ENCODE peak calls at places on chromosomes 11 and 22, in four cellular contexts. X is cardiac muscle cell, H is Caco-2, C is endodermal cell. E is an unnamed sample.

GRCh38 chr11:36339899-36340298 is 43.8 kb downstream of the PRR5L start:
- DNase-seq in H (no peak), X (no peak), C (no peak), E (no peak)

GRCh38 chr11:114892381-114893197 is 214.3 kb downstream of the NXPE2 start:
- DNase-seq in H (no peak), X (no peak), C (peak), E (no peak)

GRCh38 chr11:73203790-73204189 is 14.3 kb upstream of the P2RY2 start:
- DNase-seq in X (no peak), C (peak), H (peak), E (no peak)

GRCh38 chr11:27124514-27125264 is 84.1 kb downstream of the BBOX1 start:
- DNase-seq in H (no peak), X (no peak), C (no peak), E (peak)

GRCh38 chr22:30249049-30250038 is 2.8 kb upstream of the LIF start:
- DNase-seq in X (no peak), C (no peak), H (peak), E (no peak)

GRCh38 chr11:102121329-102121728 is 11.1 kb downstream of the YAP1 start:
- DNase-seq in C (no peak), X (no peak), H (no peak), E (peak)

GRCh38 chr22:44446483-44446882 is 51.5 kb downstream of the RTL6 start:
- DNase-seq in X (no peak), H (no peak), C (peak), E (no peak)

GRCh38 chr11:73396985-73397384 is 20.8 kb downstream of the RELT start:
- DNase-seq in C (no peak), X (no peak), H (no peak), E (no peak)

GRCh38 chr11:34068098-34068497 is 16.6 kb downstream of the CAPRIN1 start:
- DNase-seq in C (no peak), X (no peak), H (no peak), E (peak)

GRCh38 chr11:74641289-74641688 is 48.9 kb downstream of the POLD3 start:
- DNase-seq in C (no peak), X (no peak), H (no peak), E (no peak)

GRCh38 chr11:115616941-115617340 is 112.7 kb upstream of the CADM1 start:
- DNase-seq in X (no peak), C (no peak), H (no peak), E (no peak)

GRCh38 chr11:2399488-2400068 is 972 bp upstream of the TSSC4 start:
- DNase-seq in H (no peak), X (no peak), C (no peak), E (peak)

GRCh38 chr11:75319035-75319877 is 32.2 kb downstream of the ARRB1 start:
- DNase-seq in X (no peak), H (no peak), C (no peak), E (no peak)

GRCh38 chr11:36073411-36074203 is 129.7 kb downstream of the LDLRAD3 start:
- DNase-seq in H (no peak), C (no peak), X (no peak), E (peak)

GRCh38 chr11:14075118-14075601 is 112.6 kb downstream of the SPON1 start:
- DNase-seq in C (peak), X (no peak), H (no peak), E (no peak)

GRCh38 chr11:63961608-63962412 is 12.6 kb upstream of the COX8A start:
- DNase-seq in X (no peak), H (peak), C (peak), E (peak)

GRCh38 chr11:110856993-110857812 is 145.0 kb upstream of the ARHGAP20 start:
- DNase-seq in X (no peak), H (no peak), C (no peak), E (peak)

GRCh38 chr22:23138584-23139469 is 3.0 kb downstream of the RSPH14 start:
- DNase-seq in X (no peak), H (no peak), C (no peak), E (no peak)
- TF ChIP-seq CTCF in X (no peak), H (no peak), C (no peak), E (no peak)

GRCh38 chr11:113304916-113305315 is 9.5 kb upstream of the TTC12 start:
- DNase-seq in X (no peak), C (no peak), H (no peak), E (no peak)

GRCh38 chr11:113308601-113309000 is 5.8 kb upstream of the TTC12 start:
- DNase-seq in X (no peak), C (no peak), H (no peak), E (no peak)

GRCh38 chr11:113311536-113311935 is 2.8 kb upstream of the TTC12 start:
- DNase-seq in X (no peak), H (no peak), C (no peak), E (no peak)

GRCh38 chr11:113305440-113306336 is 8.7 kb upstream of the TTC12 start:
- DNase-seq in C (peak), X (peak), H (peak), E (peak)
- TF ChIP-seq CTCF in C (peak), X (peak), H (peak), E (peak)

GRCh38 chr11:130872513-130872912 is 43.8 kb downstream of the SNX19 start:
- DNase-seq in X (no peak), C (no peak), H (no peak), E (no peak)
- TF ChIP-seq CTCF in X (no peak), C (no peak), H (no peak), E (no peak)

DNA sequence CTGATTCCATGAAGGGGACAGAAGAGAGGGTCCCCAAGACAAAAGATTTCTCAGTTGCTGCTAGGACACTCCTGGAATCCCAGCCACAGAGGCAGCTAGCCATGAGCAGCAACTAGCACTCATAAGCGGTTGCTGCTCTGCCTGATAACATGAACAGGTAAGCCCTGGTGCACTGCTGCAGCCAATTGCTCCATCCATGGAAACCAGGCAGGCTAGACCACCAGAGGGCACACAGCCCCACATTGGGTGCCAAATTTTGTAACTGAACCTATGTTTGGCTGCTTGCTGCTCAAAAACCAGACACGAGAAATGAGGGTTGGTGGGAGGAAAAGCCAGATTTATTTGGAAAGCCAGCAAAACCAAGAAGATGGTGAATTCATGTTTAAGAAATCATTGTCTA is 21.9 kb upstream of the QSER1 start:
- DNase-seq in H (peak), X (peak), C (peak), E (peak)
- TF ChIP-seq CTCF in H (peak), X (peak), C (peak), E (peak)

GRCh38 chr22:31681625-31682345 is 19.8 kb upstream of the PISD start:
- DNase-seq in C (no peak), X (no peak), H (no peak), E (peak)

GRCh38 chr22:31682751-31683150 is 20.7 kb upstream of the PISD start:
- DNase-seq in X (no peak), H (no peak), C (no peak), E (no peak)

GRCh38 chr22:31678748-31679147 is 16.7 kb upstream of the PISD start:
- DNase-seq in H (no peak), X (no peak), C (no peak), E (no peak)

GRCh38 chr22:31680764-31681624 is 19.0 kb upstream of the PISD start:
- DNase-seq in H (no peak), X (no peak), C (no peak), E (peak)

DNA sequence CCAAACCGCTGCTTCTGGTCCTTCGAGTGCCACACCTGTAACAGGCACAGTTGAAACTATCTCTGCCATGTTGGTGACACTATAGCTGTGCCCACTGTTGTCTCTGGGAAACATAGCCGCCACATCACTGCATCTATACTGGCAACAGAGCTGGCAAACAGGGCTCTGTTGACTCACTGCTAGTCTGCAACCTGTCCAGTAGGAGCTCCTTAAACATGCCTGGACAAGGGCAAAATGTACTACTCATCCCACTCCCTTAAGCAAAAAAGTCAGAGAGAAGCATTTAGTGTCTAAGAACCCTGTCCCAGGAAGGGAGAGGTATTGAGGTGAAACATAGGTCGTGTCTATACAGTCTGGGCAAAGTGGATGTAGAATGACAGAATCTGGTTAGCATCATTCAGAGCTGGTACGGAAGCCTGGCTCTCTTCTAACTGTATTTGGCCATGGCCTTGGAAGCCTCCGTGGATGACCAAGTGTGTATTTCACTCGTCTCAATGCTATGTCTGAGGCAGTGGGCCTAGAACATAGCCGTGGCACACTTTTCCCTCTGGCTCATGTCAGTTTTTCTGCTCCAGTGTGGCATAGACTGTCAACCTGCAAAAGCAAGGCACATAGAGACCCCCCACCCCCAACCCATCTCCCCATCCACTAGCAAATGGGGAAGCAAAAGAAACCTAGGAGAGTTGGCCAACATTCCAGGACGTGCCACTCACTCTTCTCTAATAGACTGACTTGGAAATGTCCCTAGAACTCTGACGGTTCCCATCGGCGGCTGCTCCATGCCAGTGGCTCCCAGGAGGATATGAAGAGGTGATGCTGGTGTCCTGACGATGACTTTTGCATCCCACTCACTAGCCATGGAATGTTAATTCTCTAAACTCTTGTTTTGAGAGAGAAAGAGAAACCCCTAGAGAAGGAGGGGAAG is 21.4 kb upstream of the PISD start:
- DNase-seq in C (no peak), H (no peak), X (no peak), E (no peak)
- TF ChIP-seq CTCF in C (no peak), H (no peak), X (no peak), E (no peak)

GRCh38 chr11:42778193-42778592 is 533.6 kb upstream of the API5 start:
- DNase-seq in C (peak), H (no peak), X (no peak), E (no peak)
- TF ChIP-seq CTCF in C (peak), H (no peak), X (no peak), E (no peak)

GRCh38 chr11:78620159-78620558 is 45.5 kb upstream of the NARS2 start:
- DNase-seq in X (no peak), C (no peak), H (no peak), E (no peak)

GRCh38 chr11:78613053-78613813 is 38.6 kb upstream of the NARS2 start:
- DNase-seq in X (no peak), C (no peak), H (no peak), E (no peak)

GRCh38 chr11:78615724-78616123 is 41.1 kb upstream of the NARS2 start:
- DNase-seq in X (no peak), H (no peak), C (no peak), E (peak)
- TF ChIP-seq CTCF in X (peak), H (peak), C (peak), E (no peak)

DNA sequence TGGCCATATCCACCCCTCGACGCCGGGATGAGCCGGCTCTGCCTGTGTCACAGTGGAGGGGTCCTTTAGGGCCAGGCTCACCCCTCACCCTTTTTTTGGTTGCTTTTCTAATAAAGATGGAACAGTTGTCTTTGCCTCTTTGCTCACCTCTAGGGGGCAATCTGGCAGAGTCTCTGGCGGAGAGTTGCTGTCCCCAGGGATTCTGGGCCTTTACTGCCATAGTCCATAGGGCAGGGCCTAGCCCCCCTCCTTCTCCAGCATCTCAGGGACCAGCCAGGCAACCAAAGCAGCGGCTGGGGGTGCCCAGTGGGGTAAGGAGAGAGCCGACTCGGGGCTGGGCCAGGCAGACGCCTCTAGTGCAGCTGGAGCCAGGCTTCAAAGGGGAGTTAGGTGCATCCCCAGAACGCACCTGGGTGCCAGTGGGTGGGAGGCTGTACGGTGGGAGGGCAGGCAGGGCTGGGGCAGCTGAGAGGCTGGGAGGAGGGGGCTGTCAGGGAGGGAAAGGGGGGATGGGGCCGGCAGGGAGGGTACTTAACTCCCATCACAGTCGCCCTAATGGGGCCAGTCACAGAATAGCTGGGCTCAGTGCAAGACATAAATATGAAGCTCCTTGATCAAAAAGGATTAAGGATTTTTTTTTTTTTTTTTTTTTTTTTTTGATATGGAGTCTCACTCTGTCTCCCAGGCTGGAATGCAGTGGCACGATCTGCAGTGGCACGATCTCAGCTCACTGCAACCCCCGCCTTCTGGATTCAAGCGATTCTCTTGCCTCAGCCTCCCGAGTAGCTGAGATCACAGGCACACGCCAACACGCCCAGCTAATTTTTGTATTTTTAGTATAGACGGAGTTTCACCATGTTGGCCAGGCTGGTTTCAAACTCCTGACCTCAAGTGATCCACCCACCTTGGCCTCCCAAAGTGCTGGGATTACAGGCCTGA is 2.5 kb upstream of the SUSD2 start:
- DNase-seq in H (no peak), C (peak), X (no peak), E (peak)
- TF ChIP-seq CTCF in H (peak), C (peak), X (peak), E (peak)

DNA sequence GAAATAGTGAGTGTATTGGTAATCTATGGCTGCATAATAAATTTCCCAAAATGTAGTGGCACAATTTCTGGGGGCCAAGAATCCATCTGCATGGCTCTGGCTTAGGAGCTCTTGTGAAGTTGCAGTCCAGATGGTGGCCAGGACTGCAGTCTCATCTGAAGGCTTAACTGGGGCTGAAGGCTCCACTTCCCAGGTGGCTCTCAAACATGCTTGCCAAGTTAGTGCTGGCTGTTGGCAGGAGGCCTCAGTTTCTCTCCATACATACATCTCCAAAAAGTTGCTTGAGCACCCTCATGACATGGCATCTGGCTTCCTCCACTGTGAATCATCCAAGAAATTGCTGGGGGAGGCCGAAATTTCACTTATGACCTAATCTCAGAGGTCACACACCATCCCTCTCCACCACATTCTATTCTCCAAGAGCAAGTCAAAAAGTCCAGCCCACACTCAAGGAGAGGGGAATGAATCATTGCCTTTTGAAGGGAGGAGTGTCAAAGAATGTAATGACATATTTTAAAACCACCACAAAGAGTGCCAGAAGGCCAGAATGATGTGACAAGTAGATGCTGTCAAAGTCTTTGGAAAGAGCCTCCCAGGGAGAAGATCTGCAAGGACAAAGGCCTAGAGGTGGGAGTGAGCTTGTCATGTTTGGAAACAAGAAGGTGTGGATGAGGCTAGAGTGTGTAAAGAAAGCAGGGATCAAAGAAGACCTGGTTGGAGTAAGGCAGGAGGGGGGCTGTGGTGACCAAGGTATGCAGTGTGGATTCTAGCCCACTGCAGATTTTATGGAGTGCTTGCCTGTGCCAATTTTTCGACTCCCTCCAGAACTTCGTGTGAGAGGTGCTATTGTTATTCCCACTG is 566.2 kb downstream of the MIAT start:
- DNase-seq in H (no peak), C (no peak), X (no peak), E (peak)
- TF ChIP-seq CTCF in H (no peak), C (no peak), X (no peak), E (no peak)

GRCh38 chr11:19938051-19938856 is 222.0 kb downstream of the DBX1 start:
- DNase-seq in C (peak), X (peak), H (peak), E (peak)
- TF ChIP-seq CTCF in C (peak), X (peak), H (peak), E (peak)

E was measured in fibroblast of pulmonary artery.